ENCODE peak calls at places on chromosome X, in nine cellular contexts. Z is upper lobe of left lung, W is ovary, V is A549, R is spleen, N is stomach, S is uterus, O is heart left ventricle, E is adrenal gland. A is an unnamed sample. For H3K4me1, the result is how much of the 10 kb centered on the place peaks cover.

GRCh38 chrX:43556207-43556606 is 99.9 kb upstream of the MAOA start:
- DNase-seq in Z (peak), W (no peak), V (no peak), R (no peak), N (no peak), S (no peak), O (no peak), E (no peak), A (no peak)

GRCh38 chrX:109472939-109473713 is 8.8 kb downstream of the GUCY2F start:
- DNase-seq in Z (no peak), W (peak), V (no peak), R (no peak), N (no peak), S (no peak), O (no peak), E (peak), A (peak)

GRCh38 chrX:118521435-118521834 is 25.8 kb downstream of the DOCK11 start:
- DNase-seq in Z (no peak), W (no peak), V (no peak), R (no peak), N (no peak), S (no peak), O (no peak), E (no peak), A (no peak)

GRCh38 chrX:150028692-150029091 is 90.4 kb upstream of the EOLA2 start:
- DNase-seq in Z (no peak), W (no peak), V (no peak), R (no peak), N (no peak), S (no peak), O (no peak), E (no peak), A (no peak)

GRCh38 chrX:56947695-56948094 is 47.6 kb downstream of the SPIN3 start:
- DNase-seq in Z (no peak), W (no peak), V (no peak), R (no peak), N (no peak), S (no peak), O (no peak), E (no peak), A (no peak)

GRCh38 chrX:136652822-136653723 is 5.1 kb downstream of the CD40LG start:
- DNase-seq in Z (no peak), W (no peak), V (no peak), R (no peak), N (no peak), S (no peak), O (no peak), E (no peak), A (no peak)

GRCh38 chrX:74924449-74925209 is 623 bp downstream of the NEXMIF start:
- DNase-seq in Z (peak), W (peak), V (peak), R (peak), N (peak), S (peak), O (peak), E (peak), A (peak)

GRCh38 chrX:73647632-73648322 is 84.8 kb downstream of the CHIC1 start:
- DNase-seq in Z (no peak), W (no peak), V (no peak), R (no peak), N (no peak), S (no peak), O (no peak), E (no peak), A (no peak)

GRCh38 chrX:105695451-105695850 is 126.9 kb upstream of the NRK start:
- DNase-seq in Z (no peak), W (no peak), V (no peak), R (no peak), N (no peak), S (no peak), O (no peak), E (no peak), A (no peak)

GRCh38 chrX:37763400-37763799 is 16.5 kb upstream of the CYBB start:
- DNase-seq in Z (no peak), W (no peak), V (no peak), R (no peak), N (no peak), S (no peak), O (no peak), E (no peak), A (no peak)

GRCh38 chrX:9855536-9856320 is 69.5 kb downstream of the SHROOM2 start:
- DNase-seq in Z (no peak), W (no peak), V (no peak), R (no peak), N (no peak), S (no peak), O (no peak), E (no peak), A (peak)

GRCh38 chrX:110568396-110568795 is 209.7 kb downstream of the RTL9 start:
- DNase-seq in Z (no peak), W (no peak), V (no peak), R (no peak), N (no peak), S (no peak), O (no peak), E (no peak), A (no peak)

GRCh38 chrX:148874621-148875020 is 374.2 kb downstream of the AFF2 start:
- DNase-seq in Z (no peak), W (no peak), V (no peak), R (no peak), N (no peak), S (no peak), O (no peak), E (no peak), A (no peak)

GRCh38 chrX:49892552-49892951 is 13.3 kb downstream of the USP27X start:
- DNase-seq in Z (no peak), W (no peak), V (no peak), R (no peak), N (no peak), S (no peak), O (no peak), E (no peak), A (no peak)

GRCh38 chrX:93422693-93423092 is 250.7 kb downstream of the NAP1L3 start:
- DNase-seq in Z (no peak), W (no peak), V (no peak), R (no peak), N (no peak), S (no peak), O (no peak), E (no peak), A (no peak)

GRCh38 chrX:16491461-16491860 is 158.5 kb upstream of the S100G start:
- DNase-seq in Z (no peak), W (no peak), V (no peak), R (no peak), N (no peak), S (no peak), O (no peak), E (no peak), A (no peak)

GRCh38 chrX:51891821-51892551 is 1.4 kb upstream of the MAGED1 start:
- DNase-seq in Z (no peak), W (no peak), V (no peak), R (no peak), N (no peak), S (peak), O (peak), E (peak), A (peak)

GRCh38 chrX:53122013-53122412 is 28.1 kb downstream of the KANTR start:
- DNase-seq in Z (no peak), W (no peak), V (no peak), R (no peak), N (no peak), S (no peak), O (no peak), E (no peak), A (no peak)

GRCh38 chrX:53128097-53128749 is 34.3 kb downstream of the KANTR start:
- DNase-seq in Z (no peak), W (no peak), V (no peak), R (no peak), N (no peak), S (no peak), O (no peak), E (no peak), A (no peak)

GRCh38 chrX:53126377-53126776 is 32.4 kb downstream of the KANTR start:
- DNase-seq in Z (no peak), W (no peak), V (no peak), R (no peak), N (no peak), S (no peak), O (no peak), E (no peak), A (no peak)

DNA sequence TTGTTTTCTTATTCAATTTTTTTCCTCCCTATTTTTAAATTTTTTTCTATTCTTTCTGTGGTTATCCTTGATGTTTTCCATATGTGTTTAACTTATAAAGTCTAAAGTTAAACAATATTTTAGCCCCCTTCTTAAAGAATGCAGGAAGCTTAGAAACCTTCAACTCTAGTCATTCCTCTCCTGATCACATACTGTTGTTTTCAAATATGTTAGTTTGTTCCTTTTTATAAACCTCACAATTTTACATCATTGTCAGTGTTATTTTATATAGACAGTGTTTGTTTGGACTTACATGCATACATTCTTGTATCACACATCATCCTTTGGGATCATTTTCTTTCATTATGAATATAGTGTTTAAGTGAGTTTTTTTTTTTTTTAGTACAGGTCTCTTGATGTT is 31.6 kb downstream of the KANTR start:
- DNase-seq in Z (no peak), W (no peak), V (no peak), R (no peak), N (no peak), S (no peak), O (no peak), E (no peak), A (no peak)
- TF ChIP-seq POLR2A in Z (no peak), W (no peak), V (no peak), R (no peak), N (no peak), S (no peak), O (no peak), E (no peak), A (no peak)

GRCh38 chrX:13010546-13010945 is 33.9 kb downstream of the FAM9C start:
- DNase-seq in Z (no peak), W (no peak), V (no peak), R (no peak), N (no peak), S (no peak), O (no peak), E (no peak), A (no peak)
- H3K4me1 ChIP-seq in Z (under half), W (under half), V (half or more), R (half or more), N (under half), S (under half), O (half or more), E (under half), A (under half)

GRCh38 chrX:52995135-52995973 is 37.0 kb upstream of the FAM156A start:
- DNase-seq in Z (peak), W (peak), V (peak), R (peak), N (peak), S (peak), O (peak), E (peak), A (peak)
- TF ChIP-seq POLR2A in Z (no peak), W (peak), V (peak), R (no peak), N (no peak), S (no peak), O (no peak), E (peak), A (no peak)

GRCh38 chrX:19865567-19866363 is 21.6 kb downstream of the SH3KBP1 start:
- DNase-seq in Z (peak), W (no peak), V (no peak), R (peak), N (no peak), S (no peak), O (no peak), E (no peak), A (no peak)

GRCh38 chrX:19860571-19860970 is 26.8 kb downstream of the SH3KBP1 start:
- DNase-seq in Z (no peak), W (no peak), V (no peak), R (no peak), N (no peak), S (no peak), O (no peak), E (no peak), A (no peak)

GRCh38 chrX:19864736-19865135 is 22.7 kb downstream of the SH3KBP1 start:
- DNase-seq in Z (no peak), W (no peak), V (no peak), R (no peak), N (no peak), S (no peak), O (no peak), E (no peak), A (no peak)

GRCh38 chrX:19863237-19864223 is 23.9 kb downstream of the SH3KBP1 start:
- DNase-seq in Z (no peak), W (no peak), V (no peak), R (no peak), N (no peak), S (no peak), O (no peak), E (no peak), A (no peak)

GRCh38 chrX:19862634-19863236 is 24.7 kb downstream of the SH3KBP1 start:
- DNase-seq in Z (no peak), W (no peak), V (no peak), R (no peak), N (no peak), S (no peak), O (no peak), E (no peak), A (no peak)
- H3K4me1 ChIP-seq in Z (under half), W (under half), V (under half), R (half or more), N (under half), S (under half), O (half or more), E (under half), A (under half)

GRCh38 chrX:21741378-21741777 is 16.5 kb downstream of the SMPX start:
- DNase-seq in Z (no peak), W (no peak), V (no peak), R (no peak), N (no peak), S (no peak), O (no peak), E (no peak), A (no peak)
- TF ChIP-seq POLR2A in Z (no peak), W (no peak), V (no peak), R (no peak), N (no peak), S (no peak), O (no peak), E (no peak), A (no peak)

GRCh38 chrX:114462266-114462665 is 121.6 kb upstream of the HTR2C start:
- DNase-seq in Z (no peak), W (no peak), V (no peak), R (no peak), N (no peak), S (no peak), O (no peak), E (no peak), A (no peak)
- H3K4me1 ChIP-seq in Z (under half), W (under half), V (under half), R (under half), N (under half), S (under half), O (under half), E (under half), A (under half)

GRCh38 chrX:54043696-54044125 is 562 bp downstream of the PHF8 start:
- DNase-seq in Z (peak), W (no peak), V (no peak), R (peak), N (peak), S (no peak), O (peak), E (no peak), A (no peak)
- TF ChIP-seq POLR2A in Z (peak), W (no peak), V (peak), R (no peak), N (no peak), S (no peak), O (no peak), E (no peak), A (no peak)

A was measured in endothelial cell of umbilical vein.